ENCODE peak calls at places on chromosome 7, in four cellular contexts. W is prostate gland, R is HepG2, Q is K562. A is an unnamed sample.

GRCh38 chr7:54833021-54833467 is 74.0 kb upstream of the SEC61G start:
- DNase-seq in W (no peak), R (no peak), Q (no peak), A (no peak)

GRCh38 chr7:93148135-93148534 is at the start of gene SAMD9L:
- DNase-seq in W (no peak), R (no peak), Q (no peak), A (no peak)

GRCh38 chr7:27124096-27124978 is 6.2 kb downstream of the HOXA4 start:
- DNase-seq in W (no peak), R (no peak), Q (no peak), A (no peak)

GRCh38 chr7:148296994-148297644 is 293.4 kb upstream of the C7orf33 start:
- DNase-seq in W (no peak), R (no peak), Q (peak; percentile 54), A (no peak)

GRCh38 chr7:5452937-5453540 is 29.4 kb upstream of the TNRC18 start:
- DNase-seq in W (no peak), R (no peak), Q (peak; percentile 84), A (no peak)

GRCh38 chr7:149774237-149775175 is 1.1 kb upstream of the ZNF467 start:
- DNase-seq in W (no peak), R (no peak), Q (no peak), A (no peak)

GRCh38 chr7:34727464-34727995 is 69.5 kb downstream of the NPSR1 start:
- DNase-seq in W (no peak), R (no peak), Q (no peak), A (no peak)

GRCh38 chr7:102933763-102934162 is 21.0 kb downstream of the LRRC17 start:
- DNase-seq in W (peak; percentile 19), R (no peak), Q (no peak), A (peak; percentile 78)

GRCh38 chr7:75639071-75639892 is 99.5 kb downstream of the HIP1 start:
- DNase-seq in W (no peak), R (no peak), Q (peak; percentile 93), A (peak; percentile 50)

GRCh38 chr7:19118896-19119301 is 1.5 kb upstream of the TWIST1 start:
- DNase-seq in W (no peak), R (no peak), Q (no peak), A (no peak)

GRCh38 chr7:74606101-74606908 is 51.2 kb upstream of the GTF2I start:
- DNase-seq in W (peak; percentile 42), R (no peak), Q (peak; percentile 25), A (peak; percentile 57)

GRCh38 chr7:108189733-108190388 is 59.7 kb upstream of the LAMB4 start:
- DNase-seq in W (no peak), R (no peak), Q (no peak), A (no peak)

GRCh38 chr7:6032167-6032566 is 991 bp downstream of the ANKRD61 start:
- DNase-seq in W (no peak), R (no peak), Q (no peak), A (no peak)

GRCh38 chr7:111006691-111007090 is 84.2 kb upstream of the LRRN3 start:
- DNase-seq in W (no peak), R (no peak), Q (no peak), A (no peak)

GRCh38 chr7:96997512-96998032 is 7.8 kb upstream of the DLX6 start:
- DNase-seq in W (no peak), R (no peak), Q (no peak), A (no peak)

GRCh38 chr7:106344861-106345260 is 60.1 kb upstream of the NAMPT start:
- DNase-seq in W (no peak), R (no peak), Q (no peak), A (no peak)

GRCh38 chr7:94654764-94655561 is 970 bp downstream of the SGCE start:
- DNase-seq in W (no peak), R (no peak), Q (no peak), A (no peak)

GRCh38 chr7:20310963-20311742 is 19.5 kb upstream of the ITGB8 start:
- DNase-seq in W (no peak), R (peak; percentile 25), Q (no peak), A (no peak)

GRCh38 chr7:120272896-120273475 is at the start of gene KCND2:
- DNase-seq in W (no peak), R (no peak), Q (no peak), A (no peak)

GRCh38 chr7:99969298-99969697 is 6.5 kb downstream of the AZGP1 start:
- DNase-seq in W (no peak), R (no peak), Q (no peak), A (no peak)

GRCh38 chr7:138513344-138513871 is 53.3 kb downstream of the TRIM24 start:
- DNase-seq in W (no peak), R (no peak), Q (no peak), A (no peak)

GRCh38 chr7:20798081-20798693 is 11.5 kb upstream of the SP8 start:
- DNase-seq in W (peak; percentile 75), R (no peak), Q (peak; percentile 92), A (peak; percentile 73)

GRCh38 chr7:133027397-133027796 is 54.5 kb downstream of the CHCHD3 start:
- DNase-seq in W (no peak), R (no peak), Q (no peak), A (no peak)
- TF ChIP-seq POLR2A in W (no peak), R (no peak), Q (no peak), A (no peak)

GRCh38 chr7:115230882-115231508 is 309.1 kb downstream of the MDFIC start:
- DNase-seq in W (no peak), R (peak; percentile 13), Q (no peak), A (no peak)
- TF ChIP-seq POLR2AphosphoS5 in W (no peak), R (no peak), Q (no peak), A (no peak)

GRCh38 chr7:25319707-25320106 is 91.4 kb upstream of the NPVF start:
- DNase-seq in W (no peak), R (no peak), Q (no peak), A (no peak)

GRCh38 chr7:25316366-25316765 is 88.1 kb upstream of the NPVF start:
- DNase-seq in W (no peak), R (no peak), Q (no peak), A (no peak)

GRCh38 chr7:25321424-25321823 is 93.1 kb upstream of the NPVF start:
- DNase-seq in W (no peak), R (no peak), Q (no peak), A (no peak)

GRCh38 chr7:25314729-25315267 is 86.5 kb upstream of the NPVF start:
- DNase-seq in W (no peak), R (no peak), Q (no peak), A (no peak)

DNA sequence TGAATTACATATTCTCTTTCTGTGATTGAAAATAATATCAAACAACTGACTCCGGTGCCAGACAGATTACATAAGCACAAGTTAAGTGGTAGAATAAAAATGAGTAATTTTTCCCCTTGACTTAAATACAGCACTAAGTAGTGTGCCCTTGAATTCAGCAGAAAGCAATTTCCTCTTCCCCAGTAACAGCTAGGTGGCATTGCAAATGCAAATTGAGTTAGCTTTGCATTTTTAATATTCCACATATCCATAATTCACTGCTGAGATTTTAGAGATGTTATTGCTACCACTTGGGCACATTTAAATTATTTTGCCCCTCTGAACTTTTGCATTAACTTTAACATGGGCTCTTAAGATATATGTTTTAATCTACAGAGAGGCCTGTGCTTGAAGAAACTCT is 89.8 kb upstream of the NPVF start:
- DNase-seq in W (no peak), R (no peak), Q (no peak), A (no peak)
- TF ChIP-seq CTCF in W (no peak), R (no peak), Q (peak; percentile 17), A (no peak)

GRCh38 chr7:41702635-41703371 is at the start of gene INHBA:
- DNase-seq in W (no peak), R (no peak), Q (no peak), A (no peak)
- TF ChIP-seq POLR2A in W (no peak), R (no peak), Q (no peak), A (no peak)

GRCh38 chr7:98280791-98281756 is at the start of gene BRI3:
- DNase-seq in W (peak; percentile 92), R (peak; percentile 78), Q (peak; percentile 92), A (peak; percentile 94)
- TF ChIP-seq POLR2AphosphoS5 in W (peak; percentile 76), R (peak; percentile 89), Q (no peak), A (peak; percentile 12)

DNA sequence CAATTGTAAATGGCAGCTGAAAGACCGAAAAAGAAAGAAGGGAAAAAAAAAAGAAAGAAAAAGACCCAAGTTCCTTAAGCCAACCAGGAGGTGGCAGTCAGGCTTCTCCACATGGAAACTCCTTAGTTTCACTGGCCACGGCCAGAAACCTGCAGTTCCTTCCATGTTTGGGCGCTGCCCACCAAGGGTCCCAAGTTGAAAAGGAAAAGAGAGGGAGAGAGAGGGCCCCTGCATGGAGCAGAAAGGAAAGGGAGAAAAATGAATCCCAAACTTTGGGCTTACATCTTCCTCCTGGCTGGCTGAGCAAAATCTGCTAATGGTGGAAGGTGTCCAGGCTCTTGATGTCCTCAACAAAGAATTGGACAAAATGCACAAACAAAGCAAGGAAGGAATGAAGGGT is 31.8 kb upstream of the ABCA13 start:
- DNase-seq in W (no peak), R (peak; percentile 72), Q (no peak), A (no peak)
- TF ChIP-seq CTCF in W (no peak), R (peak; percentile 76), Q (peak; percentile 31), A (no peak)

DNA sequence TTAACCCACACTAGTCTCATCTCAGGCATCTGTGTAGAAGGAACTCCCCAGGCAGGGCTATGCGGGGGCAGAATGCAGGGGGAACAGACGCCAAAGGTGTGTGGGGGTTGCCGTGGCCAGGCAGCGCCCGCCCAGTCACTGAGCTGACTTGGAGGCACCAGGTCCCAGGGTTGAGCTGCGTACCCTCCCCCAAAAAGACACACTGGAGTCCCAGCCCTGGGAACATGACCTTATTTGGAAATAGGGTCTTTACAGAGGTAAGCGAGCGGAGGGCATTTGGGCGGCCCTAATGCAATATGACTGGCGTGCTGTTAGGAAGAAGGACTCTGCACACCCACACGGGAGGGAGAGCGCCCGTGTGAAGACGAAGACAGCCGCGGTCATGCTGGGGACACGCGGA is 274.5 kb downstream of the DNAJB6 start:
- DNase-seq in W (no peak), R (no peak), Q (no peak), A (no peak)
- TF ChIP-seq POLR2A in W (no peak), R (no peak), Q (no peak), A (no peak)

GRCh38 chr7:70334883-70335282 is 736.6 kb downstream of the AUTS2 start:
- DNase-seq in W (no peak), R (no peak), Q (no peak), A (no peak)

GRCh38 chr7:70334295-70334694 is 736.0 kb downstream of the AUTS2 start:
- DNase-seq in W (no peak), R (no peak), Q (no peak), A (no peak)

GRCh38 chr7:70336536-70336935 is 738.3 kb downstream of the AUTS2 start:
- DNase-seq in W (no peak), R (no peak), Q (no peak), A (no peak)

GRCh38 chr7:70340236-70340635 is 742.0 kb downstream of the AUTS2 start:
- DNase-seq in W (no peak), R (no peak), Q (no peak), A (no peak)

DNA sequence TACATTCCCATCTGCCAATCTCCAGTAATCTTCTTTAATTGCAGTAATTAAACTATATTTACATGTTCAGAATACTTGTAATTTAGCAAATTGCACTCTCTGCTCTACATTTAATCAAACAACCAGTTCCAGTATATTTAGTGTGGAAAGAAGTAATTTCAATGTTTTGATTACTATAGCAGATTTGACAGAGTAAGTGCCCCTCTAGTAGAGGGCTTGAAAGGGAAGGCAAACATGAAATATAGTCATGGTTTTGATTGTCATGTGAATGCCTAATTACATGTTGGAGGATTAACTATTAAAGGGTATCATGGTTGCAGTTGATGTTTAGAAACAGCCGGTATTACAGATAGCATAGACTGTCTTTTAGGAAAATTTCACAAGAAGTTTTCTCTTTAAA is 739.8 kb downstream of the AUTS2 start:
- DNase-seq in W (no peak), R (no peak), Q (no peak), A (no peak)
- TF ChIP-seq POLR2AphosphoS5 in W (no peak), R (no peak), Q (no peak), A (no peak)